ENCODE peak calls at places on chromosomes 6 and 20, in six cellular contexts. X is uterus; M is CD8-positive, alpha-beta T cell; J is hepatocyte; U is IMR-90; C is mammary epithelial cell. V is an unnamed sample.
A peak's percentile ranks its signal among the peaks of the same experiment; 100 is the strongest.

GRCh38 chr20:15609956-15610355 is 963.3 kb downstream of the KIF16B start:
- DNase-seq in C (no peak), J (no peak), M (no peak), X (no peak), U (no peak), V (no peak)

GRCh38 chr6:13453771-13454251 is 33.6 kb downstream of the GFOD1 start:
- DNase-seq in J (no peak), U (peak; percentile 49), M (no peak), C (peak; percentile 89), X (no peak), V (no peak)

GRCh38 chr6:147106759-147107401 is 97.3 kb upstream of the STXBP5 start:
- DNase-seq in M (no peak), C (no peak), J (peak; percentile 8), U (peak; percentile 83), X (no peak), V (no peak)

GRCh38 chr6:136244061-136244616 is 6.0 kb downstream of the MTFR2 start:
- DNase-seq in C (no peak), U (peak; percentile 89), X (no peak), J (no peak), M (no peak), V (no peak)

GRCh38 chr20:8661229-8662023 is 407.5 kb upstream of the PLCB4 start:
- DNase-seq in M (no peak), J (no peak), C (no peak), U (no peak), X (no peak), V (no peak)

GRCh38 chr6:69096681-69097080 is 461.6 kb downstream of the ADGRB3 start:
- DNase-seq in C (no peak), X (no peak), J (no peak), U (no peak), M (no peak), V (no peak)

GRCh38 chr6:80077067-80077466 is 29.4 kb upstream of the BCKDHB start:
- DNase-seq in J (no peak), M (no peak), C (no peak), U (no peak), X (no peak), V (no peak)

GRCh38 chr20:61422636-61423425 is 170.8 kb downstream of the CDH4 start:
- DNase-seq in M (no peak), X (no peak), C (no peak), J (peak; percentile 44), U (no peak), V (no peak)

GRCh38 chr20:50169329-50169823 is 15.9 kb upstream of the PEDS1 start:
- DNase-seq in X (peak; percentile 81), M (peak; percentile 84), J (peak; percentile 82), U (peak; percentile 76), C (peak; percentile 66), V (no peak)

DNA sequence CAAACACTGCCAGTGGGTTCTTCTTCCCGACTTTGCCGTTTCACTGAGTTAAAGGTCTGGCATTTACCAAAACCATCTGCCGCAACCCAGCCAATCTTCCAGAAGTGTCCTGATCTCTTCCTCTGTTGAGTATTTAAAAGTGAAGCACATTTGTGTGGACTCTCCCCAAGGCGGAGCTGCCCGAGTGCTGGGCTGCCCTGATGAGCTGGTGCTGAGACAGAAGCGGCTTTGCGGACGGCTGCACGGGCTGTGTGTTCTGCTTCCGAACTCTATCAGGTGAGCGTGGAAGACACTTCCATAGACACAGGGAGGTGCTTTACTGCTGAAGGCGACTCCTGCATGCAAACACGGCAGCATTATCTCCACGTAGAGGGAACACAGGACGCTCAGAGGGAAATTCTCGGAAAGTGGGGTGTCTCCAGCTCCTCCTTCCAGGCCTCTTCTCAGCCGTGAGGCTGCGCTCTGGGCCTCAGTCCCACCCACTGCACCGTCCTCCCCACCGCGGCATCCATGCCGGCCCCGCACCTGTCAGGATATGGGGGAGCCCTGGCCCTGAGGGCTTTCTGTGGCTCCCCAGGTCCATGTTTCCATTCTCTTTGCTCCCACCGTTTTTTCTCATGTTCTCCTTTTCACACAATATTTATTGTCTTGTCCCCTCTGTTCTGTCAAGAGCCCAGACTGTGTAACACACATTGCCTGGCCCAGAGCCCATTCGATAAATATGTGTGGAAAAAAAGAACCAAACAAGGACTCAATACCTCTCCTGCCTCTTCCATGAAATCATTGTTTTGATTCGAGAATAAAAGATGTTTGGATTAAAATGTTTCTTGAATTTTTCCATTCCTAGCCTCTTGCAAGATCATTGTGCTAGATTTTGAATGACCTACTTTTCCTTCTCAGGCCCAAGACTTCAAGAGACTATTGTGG is 205.1 kb downstream of the DLL1 start:
- DNase-seq in C (no peak), U (no peak), M (peak; percentile 10), X (peak; percentile 6), J (no peak), V (peak; percentile 49)
- H3K27ac ChIP-seq in C (no peak overlapping the region), U (no peak overlapping the region), M (no peak overlapping the region), X (no peak overlapping the region), J (no peak overlapping the region), V (no peak overlapping the region)

GRCh38 chr20:57322476-57322875 is 7.1 kb upstream of the SPO11 start:
- DNase-seq in M (no peak), X (no peak), C (no peak), J (no peak), U (no peak), V (no peak)

GRCh38 chr20:57325632-57326356 is 3.8 kb upstream of the SPO11 start:
- DNase-seq in U (no peak), X (no peak), J (no peak), C (no peak), M (no peak), V (no peak)

GRCh38 chr20:57321142-57321541 is 8.5 kb upstream of the SPO11 start:
- DNase-seq in U (no peak), C (no peak), X (no peak), J (no peak), M (no peak), V (no peak)

GRCh38 chr20:57320358-57320757 is 9.2 kb upstream of the SPO11 start:
- DNase-seq in M (no peak), C (no peak), J (no peak), X (no peak), U (no peak), V (no peak)

GRCh38 chr20:57323034-57323433 is 6.6 kb upstream of the SPO11 start:
- DNase-seq in J (peak; percentile 71), C (peak; percentile 70), M (no peak), X (peak; percentile 58), U (no peak), V (no peak)
- H3K27ac ChIP-seq in J (no peak overlapping the region), C (no peak overlapping the region), M (no peak overlapping the region), X (peak overlapping the region; percentile 64), U (no peak overlapping the region), V (no peak overlapping the region)

GRCh38 chr6:42022755-42023384 is 27.5 kb upstream of the TAF8 start:
- DNase-seq in M (no peak), X (no peak), U (no peak), J (no peak), C (no peak), V (no peak)
- H3K27ac ChIP-seq in M (peak overlapping the region; percentile 59), X (no peak overlapping the region), U (no peak overlapping the region), J (no peak overlapping the region), C (no peak overlapping the region), V (no peak overlapping the region)

DNA sequence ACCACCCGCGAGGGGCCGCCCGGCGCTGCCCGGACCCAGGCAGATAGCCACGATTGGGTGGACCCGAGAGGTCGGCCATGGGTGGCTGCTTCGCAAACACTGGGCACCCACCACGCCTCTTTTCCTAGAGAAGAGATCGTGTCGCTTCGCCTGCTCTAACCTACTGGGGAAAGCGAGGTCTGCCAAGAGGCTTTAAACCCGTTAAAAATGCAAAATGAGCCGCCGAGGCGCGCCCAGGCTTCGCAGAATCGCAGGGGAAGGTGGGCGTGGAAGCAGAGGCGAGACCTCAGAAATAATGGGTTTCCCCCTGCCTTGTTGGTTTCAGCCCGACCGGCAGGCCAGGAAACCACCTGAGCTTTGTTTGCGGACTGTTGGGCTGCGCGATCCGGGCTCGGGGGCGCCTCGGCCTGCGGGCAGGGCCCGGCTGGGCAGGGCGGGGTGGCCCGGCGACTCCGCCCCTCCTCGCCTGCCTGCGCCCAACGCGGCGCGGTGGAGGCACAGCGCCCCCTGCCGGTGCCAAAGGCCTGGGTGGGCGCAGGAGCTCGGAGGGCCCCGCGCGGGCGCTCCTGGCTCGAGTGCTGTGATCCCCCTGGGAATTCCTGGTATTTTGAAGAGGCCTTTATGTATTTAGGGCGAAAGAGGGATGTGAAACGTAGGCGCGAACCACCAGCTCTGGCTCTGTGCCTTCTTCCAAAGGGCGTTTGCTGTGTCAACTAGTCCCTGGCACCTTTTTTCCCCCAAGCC is 1.6 kb downstream of the MARCKS start:
- DNase-seq in J (peak; percentile 96), X (peak; percentile 91), C (peak; percentile 95), U (peak; percentile 87), M (peak; percentile 67), V (peak; percentile 91)
- H3K27ac ChIP-seq in J (peak overlapping the region; percentile 100), X (peak overlapping the region; percentile 94), C (peak overlapping the region; percentile 99), U (peak overlapping the region; percentile 96), M (no peak overlapping the region), V (peak overlapping the region; percentile 94)

GRCh38 chr20:3470627-3471396 is at the start of gene ATRN:
- DNase-seq in X (peak; percentile 94), J (peak; percentile 95), U (peak; percentile 89), C (peak; percentile 87), M (peak; percentile 89), V (peak; percentile 97)
- H3K27ac ChIP-seq in X (peak within 1 kb of the TSS; percentile 77), J (peak within 1 kb of the TSS; percentile 94), U (peak within 1 kb of the TSS; percentile 98), C (peak within 1 kb of the TSS; percentile 88), M (peak within 1 kb of the TSS; percentile 72), V (peak within 1 kb of the TSS; percentile 88)

GRCh38 chr6:46490425-46491200 is 636 bp downstream of the RCAN2 start:
- DNase-seq in J (peak; percentile 37), U (no peak), X (peak; percentile 49), M (no peak), C (no peak), V (peak; percentile 65)
- H3K27ac ChIP-seq in J (no peak overlapping the region), U (no peak overlapping the region), X (peak overlapping the region; percentile 88), M (no peak overlapping the region), C (no peak overlapping the region), V (no peak overlapping the region)

DNA sequence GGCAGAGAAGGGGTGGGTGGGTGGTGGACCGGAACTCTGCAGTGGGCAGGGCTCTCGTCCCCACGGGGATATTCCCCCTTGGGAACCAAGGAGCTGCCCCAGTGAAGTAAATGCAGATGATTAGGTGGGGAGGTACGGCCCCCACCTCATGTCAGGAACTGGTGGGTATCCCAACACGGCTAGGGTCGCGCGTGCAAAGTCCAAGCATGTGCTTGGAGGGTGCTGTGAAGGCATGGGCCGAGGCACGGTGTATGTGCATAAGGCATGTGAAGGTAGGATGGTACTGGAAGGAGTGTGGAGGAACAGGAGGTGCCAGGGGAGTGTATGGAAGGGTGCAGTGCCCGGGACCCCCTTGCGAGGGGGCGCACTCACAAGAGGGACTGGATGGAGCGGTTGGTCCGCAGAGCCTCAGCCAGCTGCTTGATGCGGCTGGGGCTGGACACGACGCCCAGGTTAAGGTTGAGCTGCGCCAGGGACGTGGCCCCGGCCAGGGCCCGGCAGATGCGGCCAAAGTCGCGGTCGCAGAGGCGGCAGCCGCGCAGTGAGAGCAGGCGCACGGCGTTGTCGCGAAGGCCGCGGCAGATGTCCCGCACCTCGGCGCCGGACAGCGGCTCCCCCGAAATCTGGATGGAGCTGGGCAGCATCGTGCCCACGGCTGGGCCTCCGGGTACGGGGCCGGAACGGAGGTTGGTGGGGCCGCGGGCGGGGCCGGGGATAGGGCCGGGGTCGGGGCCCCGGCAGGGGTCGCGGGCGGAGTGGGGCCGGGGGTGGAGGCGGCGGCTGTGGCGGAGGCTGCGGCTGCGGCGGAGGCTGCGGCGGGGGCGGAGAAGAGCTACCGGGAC is 783 bp downstream of the LRRC73 start:
- DNase-seq in M (no peak), J (no peak), U (no peak), X (no peak), C (no peak), V (no peak)
- H3K27ac ChIP-seq in M (no peak overlapping the region), J (no peak overlapping the region), U (no peak overlapping the region), X (no peak overlapping the region), C (no peak overlapping the region), V (no peak overlapping the region)

DNA sequence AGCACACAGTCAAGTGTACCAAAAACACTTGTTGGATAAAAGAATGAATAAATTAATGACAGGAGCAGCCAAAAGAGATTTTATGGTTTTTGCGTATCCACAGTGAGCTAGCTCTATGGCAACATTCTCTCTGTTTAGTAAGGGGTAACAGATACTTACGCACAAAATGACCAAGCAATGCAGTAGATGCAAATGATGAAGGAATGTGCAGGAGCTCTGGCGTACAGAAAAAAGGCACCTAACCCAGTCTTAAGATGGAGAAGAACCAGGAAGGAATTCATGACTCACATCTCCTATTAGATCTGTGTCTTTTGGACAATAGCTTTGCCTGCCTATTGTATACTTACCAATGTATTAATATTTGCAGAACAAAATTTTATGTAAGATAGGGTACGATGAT is 191.9 kb upstream of the PREP start:
- DNase-seq in U (peak; percentile 41), M (no peak), J (no peak), X (no peak), C (peak; percentile 30), V (no peak)
- H3K27ac ChIP-seq in U (no peak overlapping the region), M (no peak overlapping the region), J (no peak overlapping the region), X (no peak overlapping the region), C (peak overlapping the region; percentile 99), V (no peak overlapping the region)

V was measured in upper lobe of right lung.